ENCODE peak calls at places on chromosome 19, in five cellular contexts. A is cardiac fibroblast, O is tibial nerve, I is GM12864, P is brain microvascular endothelial cell. H is an unnamed sample.

GRCh38 chr19:46828484-46828883 is 22.2 kb downstream of the AP2S1 start:
- DNase-seq in A (no peak), O (no peak), I (no peak), P (no peak), H (peak; percentile 72)

GRCh38 chr19:33501957-33502356 is 19.6 kb downstream of the PEPD start:
- DNase-seq in A (no peak), O (no peak), I (no peak), P (no peak), H (no peak)

GRCh38 chr19:18785179-18786124 is 5.7 kb downstream of the COMP start:
- DNase-seq in A (peak; percentile 67), O (peak; percentile 57), I (no peak), P (peak; percentile 33), H (peak; percentile 78)

GRCh38 chr19:19750131-19750841 is 17.4 kb upstream of the ZNF14 start:
- DNase-seq in A (no peak), O (no peak), I (no peak), P (no peak), H (no peak)

GRCh38 chr19:45879055-45879454 is 6.9 kb downstream of the IRF2BP1 start:
- DNase-seq in A (no peak), O (no peak), I (no peak), P (no peak), H (no peak)

GRCh38 chr19:33398361-33399060 is 25.0 kb downstream of the CEBPG start:
- DNase-seq in A (no peak), O (no peak), I (no peak), P (no peak), H (no peak)

GRCh38 chr19:54952591-54953344 is 5.4 kb upstream of the NLRP7 start:
- DNase-seq in A (peak; percentile 7), O (no peak), I (no peak), P (peak; percentile 54), H (peak; percentile 3)

GRCh38 chr19:34793562-34793961 is 20.5 kb upstream of the ZNF599 start:
- DNase-seq in A (no peak), O (no peak), I (no peak), P (no peak), H (peak; percentile 4)

GRCh38 chr19:29680447-29680846 is 15.2 kb downstream of the PLEKHF1 start:
- DNase-seq in A (no peak), O (no peak), I (no peak), P (no peak), H (no peak)

GRCh38 chr19:35142531-35143230 is 374 bp upstream of the FXYD7 start:
- DNase-seq in A (peak; percentile 52), O (no peak), I (no peak), P (no peak), H (peak; percentile 29)

GRCh38 chr19:5893907-5894703 is 9.5 kb downstream of the NDUFA11 start:
- DNase-seq in A (no peak), O (no peak), I (no peak), P (no peak), H (no peak)

GRCh38 chr19:54133312-54133956 is 4.1 kb upstream of the CNOT3 start:
- DNase-seq in A (no peak), O (no peak), I (peak; percentile 49), P (no peak), H (peak; percentile 65)

GRCh38 chr19:19105365-19106060 is 32.8 kb downstream of the TMEM161A start:
- DNase-seq in A (peak; percentile 76), O (no peak), I (no peak), P (peak; percentile 42), H (peak; percentile 68)

GRCh38 chr19:15790096-15790495 is 2.6 kb downstream of the OR10H5 start:
- DNase-seq in A (no peak), O (no peak), I (no peak), P (no peak), H (no peak)

GRCh38 chr19:48969276-48970138 is 4.4 kb downstream of the FTL start:
- DNase-seq in A (peak; percentile 40), O (no peak), I (no peak), P (no peak), H (no peak)

GRCh38 chr19:18456974-18457373 is 19.0 kb upstream of the ISYNA1 start:
- DNase-seq in A (peak; percentile 56), O (peak; percentile 60), I (no peak), P (no peak), H (no peak)

GRCh38 chr19:3330047-3330446 is 36.3 kb upstream of the NFIC start:
- DNase-seq in A (no peak), O (no peak), I (no peak), P (no peak), H (no peak)

GRCh38 chr19:28727133-28727834 is 485.7 kb downstream of the UQCRFS1 start:
- DNase-seq in A (peak; percentile 27), O (no peak), I (no peak), P (no peak), H (no peak)

GRCh38 chr19:55691561-55692481 is 16.8 kb downstream of the EPN1 start:
- DNase-seq in A (no peak), O (no peak), I (no peak), P (no peak), H (no peak)

GRCh38 chr19:18995804-18996241 is 37.5 kb downstream of the SUGP2 start:
- DNase-seq in A (peak; percentile 93), O (no peak), I (no peak), P (peak; percentile 88), H (peak; percentile 92)

GRCh38 chr19:8695911-8696310 is 2.7 kb downstream of the ACTL9 start:
- DNase-seq in A (no peak), O (no peak), I (no peak), P (no peak), H (no peak)

GRCh38 chr19:2661615-2662014 is 40.9 kb downstream of the GNG7 start:
- DNase-seq in A (no peak), O (no peak), I (no peak), P (no peak), H (no peak)

DNA sequence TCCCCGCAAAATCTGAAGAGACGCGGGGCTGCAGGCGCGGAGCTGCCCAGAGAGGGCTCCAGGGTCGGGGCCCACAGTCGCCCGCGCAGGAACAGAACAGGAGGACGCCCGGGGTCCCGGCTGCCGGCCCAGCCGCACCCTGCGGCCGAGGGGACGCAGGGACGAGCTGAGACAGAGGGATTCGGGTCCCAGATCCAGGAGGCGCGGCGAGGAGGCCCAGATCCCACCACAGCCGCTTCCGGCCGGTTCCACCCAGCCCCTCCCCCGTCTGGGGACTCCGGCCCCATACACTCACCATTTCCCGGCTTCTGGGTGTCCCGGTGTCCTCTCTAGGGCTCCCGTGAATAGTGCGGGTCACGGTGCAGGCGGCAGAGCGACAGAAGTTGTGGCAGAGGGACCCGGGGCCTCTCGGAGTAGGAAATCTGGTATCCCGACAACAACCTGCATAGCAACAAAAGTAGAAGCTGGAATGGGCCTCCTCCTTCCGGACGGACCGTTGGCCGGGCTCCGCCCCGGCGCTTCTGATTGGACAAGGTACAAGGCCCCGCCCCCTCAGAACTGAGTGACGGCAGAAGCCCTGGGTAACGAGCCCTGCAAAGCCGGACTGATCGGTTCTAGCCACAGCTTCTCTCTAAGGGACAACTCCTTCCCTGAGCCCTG is at the start of gene ZNF20:
- DNase-seq in A (peak; percentile 95), O (peak; percentile 95), I (peak; percentile 83), P (peak; percentile 95), H (peak; percentile 94)
- TF ChIP-seq CTCF in A (no peak), O (no peak), I (no peak), P (no peak), H (no peak)

GRCh38 chr19:38417544-38418506 is 8.2 kb downstream of the RASGRP4 start:
- DNase-seq in A (peak; percentile 26), O (no peak), I (peak; percentile 38), P (no peak), H (peak; percentile 20)
- H3K4me3 ChIP-seq in A (no peak overlapping the region), O (no peak overlapping the region), I (peak overlapping the region; percentile 46), P (no peak overlapping the region), H (peak overlapping the region; percentile 50)

DNA sequence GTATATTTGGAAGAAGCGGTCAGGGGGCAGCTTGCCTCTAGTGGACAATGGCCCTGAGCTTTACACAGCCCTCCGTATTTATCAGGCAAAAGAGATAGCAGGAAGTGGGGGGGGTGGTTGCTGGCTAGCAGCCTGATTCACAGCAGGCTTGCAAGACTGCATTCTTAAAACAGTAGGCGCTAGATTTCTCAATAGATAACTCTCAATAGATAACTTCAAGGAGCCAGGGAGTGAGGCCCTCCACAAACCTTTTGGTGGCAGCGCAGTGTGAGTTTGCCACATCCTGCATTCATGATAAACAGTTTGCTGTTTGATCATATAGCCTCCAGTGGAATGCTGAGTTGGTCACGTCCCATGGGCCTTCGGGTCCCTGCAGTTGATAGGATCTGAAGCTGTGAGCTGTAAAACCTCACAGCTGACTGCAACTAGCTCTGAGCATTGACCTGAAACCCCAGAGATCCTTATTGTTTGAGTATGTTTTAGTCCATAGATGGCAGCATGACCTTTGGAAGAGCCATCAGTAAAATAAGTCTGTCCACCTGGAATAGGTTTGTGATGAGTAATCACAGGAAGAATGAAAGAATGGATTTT is 12.2 kb downstream of the FPR3 start:
- DNase-seq in A (peak; percentile 58), O (no peak), I (no peak), P (peak; percentile 21), H (peak; percentile 88)
- TF ChIP-seq CTCF in A (no peak), O (no peak), I (no peak), P (no peak), H (no peak)

GRCh38 chr19:30742981-30743380 is 370.8 kb downstream of the ZNF536 start:
- DNase-seq in A (no peak), O (no peak), I (no peak), P (no peak), H (no peak)
- H3K4me3 ChIP-seq in A (no peak overlapping the region), O (no peak overlapping the region), I (no peak overlapping the region), P (no peak overlapping the region), H (no peak overlapping the region)

GRCh38 chr19:4720037-4720700 is 3.5 kb downstream of the DPP9 start:
- DNase-seq in A (no peak), O (no peak), I (no peak), P (no peak), H (no peak)

GRCh38 chr19:4721196-4721595 is 2.4 kb downstream of the DPP9 start:
- DNase-seq in A (no peak), O (no peak), I (no peak), P (no peak), H (no peak)

GRCh38 chr19:4724252-4724514 is 541 bp upstream of the DPP9 start:
- DNase-seq in A (no peak), O (no peak), I (no peak), P (no peak), H (no peak)

GRCh38 chr19:4722671-4723464 is 774 bp downstream of the DPP9 start:
- DNase-seq in A (peak; percentile 89), O (no peak), I (no peak), P (peak; percentile 60), H (peak; percentile 67)

DNA sequence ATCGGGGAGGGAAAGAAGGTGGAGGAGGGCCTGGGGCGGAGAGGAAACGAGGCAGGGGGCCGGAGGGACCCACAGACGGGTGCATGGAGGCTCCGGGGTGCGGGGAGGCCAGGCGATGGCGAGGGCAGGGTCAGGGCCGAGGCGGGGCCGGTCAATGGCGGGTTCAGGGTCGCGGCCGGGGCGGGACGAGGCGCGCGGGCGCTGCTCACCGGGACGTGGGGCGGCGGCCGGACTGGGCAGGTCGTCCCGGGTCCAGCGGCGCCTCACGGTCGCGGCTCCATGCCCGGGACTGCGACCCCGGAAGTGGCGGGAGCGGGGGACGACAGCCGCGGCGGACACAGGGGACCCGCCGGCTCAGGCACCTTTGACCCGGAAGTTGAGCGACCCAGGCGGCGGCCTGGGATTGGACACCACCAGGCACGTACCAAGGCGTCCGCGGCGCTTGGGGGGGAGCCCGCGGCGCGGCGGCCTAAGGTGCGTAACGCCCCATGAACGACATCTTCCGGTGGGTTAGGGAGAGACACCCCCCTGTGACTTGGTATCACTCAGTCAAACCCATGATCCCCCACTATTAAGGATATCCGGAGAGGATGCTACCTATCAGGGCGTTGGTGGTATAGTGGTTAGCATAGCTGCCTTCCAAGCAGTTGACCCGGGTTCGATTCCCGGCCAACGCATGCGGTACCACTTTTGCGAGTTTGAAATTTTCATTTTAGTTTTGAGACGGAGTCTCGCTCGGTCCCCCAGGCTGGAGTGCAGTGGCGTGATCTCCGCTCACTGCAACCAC is at the start of gene DPP9:
- DNase-seq in A (peak; percentile 99), O (peak; percentile 94), I (peak; percentile 98), P (peak; percentile 96), H (peak; percentile 99)
- TF ChIP-seq CTCF in A (peak; percentile 18), O (peak; percentile 72), I (no peak), P (peak; percentile 41), H (peak; percentile 19)